ENCODE peak calls at places on chromosomes 1 and 21, in four cellular contexts. One of them, this sample, is unnamed.
A peak's percentile ranks its signal among the peaks of the same experiment; 100 is the strongest.

GRCh38 chr1:223556414-223557124 is 108.9 kb downstream of the CAPN8 start:
- DNase-seq in iris pigment epithelial cell: peak; percentile 7
- DNase-seq in DMS153: no peak
- DNase-seq in M059J: peak; percentile 40
- DNase-seq in this sample: peak; percentile 50

GRCh38 chr1:2215909-2216766 is 12.0 kb upstream of the SKI start:
- DNase-seq in iris pigment epithelial cell: no peak
- DNase-seq in DMS153: no peak
- DNase-seq in M059J: no peak
- DNase-seq in this sample: no peak

GRCh38 chr1:221715321-221716169 is 26.3 kb downstream of the DUSP10 start:
- DNase-seq in iris pigment epithelial cell: peak; percentile 59
- DNase-seq in DMS153: peak; percentile 96
- DNase-seq in M059J: peak; percentile 73
- DNase-seq in this sample: no peak

GRCh38 chr1:248843687-248844086 is 5.7 kb downstream of the ZNF672 start:
- DNase-seq in iris pigment epithelial cell: no peak
- DNase-seq in DMS153: no peak
- DNase-seq in M059J: no peak
- DNase-seq in this sample: no peak

GRCh38 chr1:227947678-227948492 is at the start of gene WNT9A:
- DNase-seq in iris pigment epithelial cell: peak; percentile 52
- DNase-seq in DMS153: peak; percentile 32
- DNase-seq in M059J: peak; percentile 49
- DNase-seq in this sample: peak; percentile 48

GRCh38 chr1:31216016-31216415 is 23.7 kb downstream of the NKAIN1 start:
- DNase-seq in iris pigment epithelial cell: peak; percentile 37
- DNase-seq in DMS153: peak; percentile 96
- DNase-seq in M059J: no peak
- DNase-seq in this sample: peak; percentile 7

GRCh38 chr1:31788825-31789256 is 24.7 kb upstream of the ADGRB2 start:
- DNase-seq in iris pigment epithelial cell: peak; percentile 67
- DNase-seq in DMS153: no peak
- DNase-seq in M059J: peak; percentile 75
- DNase-seq in this sample: peak; percentile 66

GRCh38 chr1:212218911-212219310 is 66.3 kb upstream of the PPP2R5A start:
- DNase-seq in iris pigment epithelial cell: peak; percentile 94
- DNase-seq in DMS153: no peak
- DNase-seq in M059J: peak; percentile 72
- DNase-seq in this sample: no peak

GRCh38 chr1:162942903-162943567 is 82.1 kb upstream of the CCDC190 start:
- DNase-seq in iris pigment epithelial cell: peak; percentile 72
- DNase-seq in DMS153: no peak
- DNase-seq in M059J: no peak
- DNase-seq in this sample: no peak

GRCh38 chr1:114510235-114511047 is 562 bp downstream of the TRIM33 start:
- DNase-seq in iris pigment epithelial cell: peak; percentile 39
- DNase-seq in DMS153: peak; percentile 8
- DNase-seq in M059J: peak; percentile 58
- DNase-seq in this sample: peak; percentile 63

GRCh38 chr1:38958967-38959366 is 17.3 kb upstream of the RHBDL2 start:
- DNase-seq in iris pigment epithelial cell: peak; percentile 75
- DNase-seq in DMS153: no peak
- DNase-seq in M059J: peak; percentile 84
- DNase-seq in this sample: peak; percentile 76

GRCh38 chr1:12480748-12481362 is 137.2 kb downstream of the DHRS3 start:
- DNase-seq in iris pigment epithelial cell: peak; percentile 95
- DNase-seq in DMS153: peak; percentile 14
- DNase-seq in M059J: peak; percentile 98
- DNase-seq in this sample: peak; percentile 93

GRCh38 chr21:42590431-42591131 is 62.8 kb upstream of the PDE9A start:
- DNase-seq in iris pigment epithelial cell: no peak
- DNase-seq in DMS153: no peak
- DNase-seq in M059J: no peak
- DNase-seq in this sample: no peak